ENCODE peak calls at places on chromosomes 5 and 9, in nine cellular contexts. One of them, this sample, is unnamed.

GRCh38 chr9:87834357-87834756 is 48.3 kb upstream of the SPATA31E1 start:
- DNase-seq in CD8-positive, alpha-beta T cell: no peak
- DNase-seq in hippocampal formation: no peak
- DNase-seq in endothelial cell: peak
- DNase-seq in choroid plexus epithelial cell: no peak
- DNase-seq in thoracic aorta: no peak
- DNase-seq in OCI-M1: peak
- DNase-seq in CD8-positive, alpha-beta memory T cell: no peak
- DNase-seq in Calu3: peak
- DNase-seq in this sample: no peak

GRCh38 chr9:108565651-108566378 is 290.0 kb downstream of the ACTL7B start:
- DNase-seq in CD8-positive, alpha-beta T cell: no peak
- DNase-seq in hippocampal formation: peak
- DNase-seq in endothelial cell: peak
- DNase-seq in choroid plexus epithelial cell: peak
- DNase-seq in thoracic aorta: no peak
- DNase-seq in OCI-M1: peak
- DNase-seq in CD8-positive, alpha-beta memory T cell: no peak
- DNase-seq in Calu3: peak
- DNase-seq in this sample: peak

GRCh38 chr5:153895266-153895665 is 143.4 kb downstream of the FAM114A2 start:
- DNase-seq in CD8-positive, alpha-beta T cell: no peak
- DNase-seq in hippocampal formation: no peak
- DNase-seq in endothelial cell: no peak
- DNase-seq in choroid plexus epithelial cell: no peak
- DNase-seq in thoracic aorta: no peak
- DNase-seq in OCI-M1: no peak
- DNase-seq in CD8-positive, alpha-beta memory T cell: no peak
- DNase-seq in Calu3: no peak
- DNase-seq in this sample: no peak

GRCh38 chr9:132008184-132008781 is 71.4 kb downstream of the MED27 start:
- DNase-seq in CD8-positive, alpha-beta T cell: no peak
- DNase-seq in hippocampal formation: no peak
- DNase-seq in endothelial cell: no peak
- DNase-seq in choroid plexus epithelial cell: peak
- DNase-seq in thoracic aorta: no peak
- DNase-seq in OCI-M1: no peak
- DNase-seq in CD8-positive, alpha-beta memory T cell: no peak
- DNase-seq in Calu3: no peak
- DNase-seq in this sample: no peak

GRCh38 chr9:92605224-92605623 is 64.7 kb downstream of the IPPK start:
- DNase-seq in CD8-positive, alpha-beta T cell: no peak
- DNase-seq in hippocampal formation: no peak
- DNase-seq in endothelial cell: no peak
- DNase-seq in choroid plexus epithelial cell: no peak
- DNase-seq in thoracic aorta: no peak
- DNase-seq in OCI-M1: no peak
- DNase-seq in CD8-positive, alpha-beta memory T cell: no peak
- DNase-seq in Calu3: no peak
- DNase-seq in this sample: no peak

GRCh38 chr5:134140530-134141201 is 26.2 kb downstream of the TCF7 start:
- DNase-seq in CD8-positive, alpha-beta T cell: no peak
- DNase-seq in hippocampal formation: no peak
- DNase-seq in endothelial cell: peak
- DNase-seq in choroid plexus epithelial cell: peak
- DNase-seq in thoracic aorta: no peak
- DNase-seq in OCI-M1: peak
- DNase-seq in CD8-positive, alpha-beta memory T cell: peak
- DNase-seq in Calu3: peak
- DNase-seq in this sample: peak

GRCh38 chr5:128494516-128494915 is 43.5 kb downstream of the FBN2 start:
- DNase-seq in CD8-positive, alpha-beta T cell: no peak
- DNase-seq in hippocampal formation: no peak
- DNase-seq in endothelial cell: peak
- DNase-seq in choroid plexus epithelial cell: peak
- DNase-seq in thoracic aorta: no peak
- DNase-seq in OCI-M1: no peak
- DNase-seq in CD8-positive, alpha-beta memory T cell: no peak
- DNase-seq in Calu3: peak
- DNase-seq in this sample: no peak

GRCh38 chr9:81374459-81374858 is 314.9 kb downstream of the TLE1 start:
- DNase-seq in CD8-positive, alpha-beta T cell: no peak
- DNase-seq in hippocampal formation: no peak
- DNase-seq in endothelial cell: no peak
- DNase-seq in choroid plexus epithelial cell: no peak
- DNase-seq in thoracic aorta: no peak
- DNase-seq in OCI-M1: no peak
- DNase-seq in CD8-positive, alpha-beta memory T cell: no peak
- DNase-seq in Calu3: no peak
- DNase-seq in this sample: no peak

GRCh38 chr9:138022121-138022741 is 144.6 kb downstream of the CACNA1B start:
- DNase-seq in CD8-positive, alpha-beta T cell: no peak
- DNase-seq in hippocampal formation: no peak
- DNase-seq in endothelial cell: peak
- DNase-seq in choroid plexus epithelial cell: peak
- DNase-seq in thoracic aorta: no peak
- DNase-seq in OCI-M1: peak
- DNase-seq in CD8-positive, alpha-beta memory T cell: no peak
- DNase-seq in Calu3: peak
- DNase-seq in this sample: peak

GRCh38 chr9:86500667-86501435 is 146.6 kb upstream of the TUT7 start:
- DNase-seq in CD8-positive, alpha-beta T cell: no peak
- DNase-seq in hippocampal formation: no peak
- DNase-seq in endothelial cell: no peak
- DNase-seq in choroid plexus epithelial cell: peak
- DNase-seq in thoracic aorta: no peak
- DNase-seq in OCI-M1: no peak
- DNase-seq in CD8-positive, alpha-beta memory T cell: no peak
- DNase-seq in Calu3: no peak
- DNase-seq in this sample: no peak

GRCh38 chr9:101398930-101399640 is 434 bp downstream of the ZNF189 start:
- DNase-seq in CD8-positive, alpha-beta T cell: no peak
- DNase-seq in hippocampal formation: no peak
- DNase-seq in endothelial cell: no peak
- DNase-seq in choroid plexus epithelial cell: peak
- DNase-seq in thoracic aorta: peak
- DNase-seq in OCI-M1: no peak
- DNase-seq in CD8-positive, alpha-beta memory T cell: no peak
- DNase-seq in Calu3: no peak
- DNase-seq in this sample: peak

GRCh38 chr5:93055556-93055955 is 525.5 kb downstream of the NR2F1-AS1 start:
- DNase-seq in CD8-positive, alpha-beta T cell: no peak
- DNase-seq in hippocampal formation: no peak
- DNase-seq in endothelial cell: no peak
- DNase-seq in choroid plexus epithelial cell: peak
- DNase-seq in thoracic aorta: no peak
- DNase-seq in OCI-M1: no peak
- DNase-seq in CD8-positive, alpha-beta memory T cell: no peak
- DNase-seq in Calu3: no peak
- DNase-seq in this sample: no peak

GRCh38 chr9:133658442-133659431 is 22.6 kb downstream of the DBH start:
- DNase-seq in CD8-positive, alpha-beta T cell: no peak
- DNase-seq in hippocampal formation: no peak
- DNase-seq in endothelial cell: no peak
- DNase-seq in choroid plexus epithelial cell: peak
- DNase-seq in thoracic aorta: no peak
- DNase-seq in OCI-M1: no peak
- DNase-seq in CD8-positive, alpha-beta memory T cell: no peak
- DNase-seq in Calu3: peak
- DNase-seq in this sample: peak

GRCh38 chr9:93205045-93205768 is 21.3 kb downstream of the WNK2 start:
- DNase-seq in CD8-positive, alpha-beta T cell: no peak
- DNase-seq in hippocampal formation: peak
- DNase-seq in endothelial cell: no peak
- DNase-seq in choroid plexus epithelial cell: peak
- DNase-seq in thoracic aorta: no peak
- DNase-seq in OCI-M1: no peak
- DNase-seq in CD8-positive, alpha-beta memory T cell: no peak
- DNase-seq in Calu3: no peak
- DNase-seq in this sample: no peak

GRCh38 chr5:122500245-122501086 is 188.4 kb downstream of the SNCAIP start:
- DNase-seq in CD8-positive, alpha-beta T cell: no peak
- DNase-seq in hippocampal formation: peak
- DNase-seq in endothelial cell: peak
- DNase-seq in choroid plexus epithelial cell: peak
- DNase-seq in thoracic aorta: no peak
- DNase-seq in OCI-M1: peak
- DNase-seq in CD8-positive, alpha-beta memory T cell: no peak
- DNase-seq in Calu3: peak
- DNase-seq in this sample: peak

GRCh38 chr5:145443366-145443765 is 391.8 kb downstream of the PRELID2 start:
- DNase-seq in CD8-positive, alpha-beta T cell: no peak
- DNase-seq in hippocampal formation: no peak
- DNase-seq in endothelial cell: no peak
- DNase-seq in choroid plexus epithelial cell: peak
- DNase-seq in thoracic aorta: no peak
- DNase-seq in OCI-M1: no peak
- DNase-seq in CD8-positive, alpha-beta memory T cell: no peak
- DNase-seq in Calu3: no peak
- DNase-seq in this sample: no peak

GRCh38 chr9:112783551-112783954 is 33.0 kb downstream of the SNX30 start:
- DNase-seq in CD8-positive, alpha-beta T cell: no peak
- DNase-seq in hippocampal formation: no peak
- DNase-seq in endothelial cell: no peak
- DNase-seq in choroid plexus epithelial cell: no peak
- DNase-seq in thoracic aorta: no peak
- DNase-seq in OCI-M1: no peak
- DNase-seq in CD8-positive, alpha-beta memory T cell: no peak
- DNase-seq in Calu3: no peak
- DNase-seq in this sample: no peak

GRCh38 chr9:97804059-97804365 is 49.0 kb upstream of the FOXE1 start:
- DNase-seq in CD8-positive, alpha-beta T cell: no peak
- DNase-seq in hippocampal formation: no peak
- DNase-seq in endothelial cell: no peak
- DNase-seq in choroid plexus epithelial cell: no peak
- DNase-seq in thoracic aorta: no peak
- DNase-seq in OCI-M1: no peak
- DNase-seq in CD8-positive, alpha-beta memory T cell: no peak
- DNase-seq in Calu3: no peak
- DNase-seq in this sample: no peak

This sample was measured in K562.